ENCODE peak calls at places on chromosomes 2 and 18, in five cellular contexts. Z is uterus, K is hypothalamus, V is colonic mucosa, W is sigmoid colon. E is an unnamed sample.
A peak's percentile ranks its signal among the peaks of the same experiment; 100 is the strongest.

GRCh38 chr18:21183670-21184069 is 58.4 kb upstream of the GREB1L start:
- DNase-seq in W (no peak), K (no peak), V (no peak), Z (no peak), E (no peak)

GRCh38 chr2:234969329-234970157 is 17.7 kb downstream of the SH3BP4 start:
- DNase-seq in W (no peak), Z (no peak), V (no peak), K (no peak), E (peak; percentile 44)

GRCh38 chr2:52107124-52107523 is 1075.2 kb upstream of the NRXN1 start:
- DNase-seq in Z (no peak), V (no peak), K (no peak), W (no peak), E (no peak)

GRCh38 chr2:25274868-25275574 is 66.7 kb downstream of the DNMT3A start:
- DNase-seq in W (peak; percentile 79), Z (no peak), K (no peak), V (peak; percentile 37), E (no peak)

GRCh38 chr2:39334529-39334928 is 90.8 kb upstream of the CDKL4 start:
- DNase-seq in W (no peak), Z (no peak), V (no peak), K (no peak), E (no peak)

GRCh38 chr2:239147376-239147775 is 253.4 kb downstream of the HDAC4 start:
- DNase-seq in W (peak; percentile 40), K (no peak), Z (no peak), V (no peak), E (peak; percentile 74)

GRCh38 chr2:65835106-65835505 is 402.7 kb upstream of the SPRED2 start:
- DNase-seq in W (no peak), V (no peak), K (no peak), Z (no peak), E (no peak)

GRCh38 chr18:74689251-74689650 is 91.6 kb downstream of the ZNF407 start:
- DNase-seq in V (no peak), W (no peak), Z (no peak), K (no peak), E (no peak)

GRCh38 chr2:226829721-226830631 is 5.9 kb upstream of the RHBDD1 start:
- DNase-seq in K (no peak), V (no peak), W (no peak), Z (no peak), E (no peak)

GRCh38 chr2:145918951-145919350 is 1399.0 kb upstream of the ZEB2 start:
- DNase-seq in V (no peak), K (no peak), W (no peak), Z (no peak), E (no peak)

E was measured in posterior vena cava.